ENCODE peak calls at places on chromosomes 4 and X, in five cellular contexts. O is osteoblast, F is body of pancreas, D is brain microvascular endothelial cell, P is ovary. V is an unnamed sample.

GRCh38 chr4:44817905-44818304 is 91.5 kb upstream of the GNPDA2 start:
- DNase-seq in O (no peak), F (no peak), D (no peak), P (no peak), V (no peak)

GRCh38 chr4:13783800-13784411 is 156.4 kb upstream of the BOD1L1 start:
- DNase-seq in O (no peak), F (peak; percentile 4), D (peak; percentile 37), P (no peak), V (peak; percentile 25)

GRCh38 chr4:153467154-153467896 is 1.2 kb downstream of the TMEM131L start:
- DNase-seq in O (peak; percentile 83), F (peak; percentile 93), D (no peak), P (peak; percentile 36), V (no peak)

GRCh38 chrX:101397779-101398178 is 7.0 kb downstream of the RPL36A start:
- DNase-seq in O (no peak), F (no peak), D (peak; percentile 56), P (no peak), V (peak; percentile 51)

GRCh38 chrX:43436497-43436896 is 219.6 kb upstream of the MAOA start:
- DNase-seq in O (no peak), F (no peak), D (no peak), P (no peak), V (no peak)

GRCh38 chr4:185470503-185471195 is 884 bp downstream of the CCDC110 start:
- DNase-seq in O (peak; percentile 91), F (peak; percentile 92), D (peak; percentile 4), P (peak; percentile 66), V (peak; percentile 64)

GRCh38 chr4:125650557-125650956 is 335.8 kb downstream of the FAT4 start:
- DNase-seq in O (peak; percentile 35), F (no peak), D (no peak), P (no peak), V (peak; percentile 10)

GRCh38 chrX:136168929-136169735 is 21.8 kb downstream of the FHL1 start:
- DNase-seq in O (no peak), F (peak; percentile 54), D (peak; percentile 87), P (no peak), V (peak; percentile 86)

GRCh38 chr4:73019462-73020047 is 50.0 kb downstream of the COX18 start:
- DNase-seq in O (peak; percentile 84), F (peak; percentile 15), D (peak; percentile 49), P (no peak), V (peak; percentile 65)

GRCh38 chrX:45803383-45803921 is 602.8 kb upstream of the DIPK2B start:
- DNase-seq in O (peak; percentile 35), F (peak; percentile 16), D (peak; percentile 90), P (no peak), V (peak; percentile 90)

GRCh38 chr4:118353452-118353851 is 649 bp upstream of the PRSS12 start:
- DNase-seq in O (peak; percentile 47), F (no peak), D (no peak), P (no peak), V (no peak)

GRCh38 chr4:79209822-79210635 is 115.8 kb downstream of the NAA11 start:
- DNase-seq in O (no peak), F (peak; percentile 4), D (peak; percentile 10), P (no peak), V (no peak)

GRCh38 chrX:16138108-16138427 is 14.7 kb downstream of the GRPR start:
- DNase-seq in O (no peak), F (no peak), D (no peak), P (no peak), V (no peak)

GRCh38 chr4:1579834-1580686 is 104.1 kb downstream of the FAM53A start:
- DNase-seq in O (peak; percentile 99), F (peak; percentile 92), D (peak; percentile 25), P (peak; percentile 97), V (peak; percentile 71)

GRCh38 chrX:44352739-44353138 is 9.3 kb upstream of the EFHC2 start:
- DNase-seq in O (no peak), F (no peak), D (no peak), P (no peak), V (no peak)

GRCh38 chr4:108247511-108248088 is 78.9 kb upstream of the LEF1 start:
- DNase-seq in O (no peak), F (no peak), D (no peak), P (no peak), V (no peak)

GRCh38 chrX:13367950-13368349 is 48.1 kb upstream of the ATXN3L start:
- DNase-seq in O (no peak), F (no peak), D (no peak), P (no peak), V (no peak)

GRCh38 chr4:118082182-118082581 is 47.9 kb downstream of the NDST3 start:
- DNase-seq in O (no peak), F (no peak), D (no peak), P (no peak), V (no peak)

GRCh38 chr4:113157086-113157857 is 107.8 kb downstream of the ANK2 start:
- DNase-seq in O (no peak), F (no peak), D (no peak), P (no peak), V (no peak)

GRCh38 chrX:2801223-2801622 is 27.5 kb upstream of the GYG2 start:
- DNase-seq in O (no peak), F (no peak), D (no peak), P (no peak), V (no peak)

GRCh38 chr4:85715996-85716737 is 241.2 kb downstream of the ARHGAP24 start:
- DNase-seq in O (peak; percentile 68), F (no peak), D (no peak), P (no peak), V (peak; percentile 51)

DNA sequence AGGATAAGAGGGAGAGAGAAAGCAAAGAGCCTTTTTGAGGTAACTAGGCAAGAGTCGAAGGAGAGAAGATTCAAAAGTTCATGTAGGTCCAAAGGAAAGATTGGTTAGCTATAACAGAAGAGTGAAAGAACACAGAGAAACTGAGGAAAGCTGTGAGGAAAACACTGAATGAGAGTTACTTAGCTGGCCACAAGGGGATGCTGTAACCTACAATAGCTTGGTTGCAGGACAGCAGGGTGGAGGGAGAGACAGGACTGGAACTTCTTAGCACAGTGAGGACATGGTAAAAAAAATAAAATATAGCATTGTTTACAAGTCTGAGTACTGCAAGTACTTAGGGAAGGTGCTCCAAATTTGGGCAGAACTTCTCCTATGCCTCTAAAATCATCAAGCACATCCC is 48.3 kb downstream of the RAI2 start:
- DNase-seq in O (no peak), F (no peak), D (no peak), P (no peak), V (no peak)
- TF ChIP-seq CTCF in O (peak; percentile 61), F (peak; percentile 41), D (peak; percentile 58), P (peak; percentile 63), V (peak; percentile 22)

DNA sequence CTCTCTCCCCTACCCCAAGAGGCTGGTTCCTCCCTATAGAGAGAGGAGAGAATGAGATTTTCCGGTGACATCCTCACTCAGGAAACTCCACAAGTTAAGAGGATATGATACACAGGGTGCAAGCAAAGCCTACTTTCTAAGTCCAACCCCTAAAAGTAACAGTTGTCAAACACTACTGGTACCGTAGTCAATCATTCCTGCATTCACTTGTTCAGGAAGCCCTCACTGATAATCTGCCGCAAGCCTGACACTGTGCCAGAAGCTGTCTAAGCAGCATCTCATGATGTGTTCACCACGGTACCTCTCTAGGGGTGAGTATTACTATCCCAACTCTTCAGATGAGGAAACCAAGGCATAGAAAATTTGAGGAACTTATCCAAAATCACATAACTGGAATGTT is 41.6 kb downstream of the KDR start:
- DNase-seq in O (no peak), F (no peak), D (no peak), P (no peak), V (no peak)
- H3K4me3 ChIP-seq in O (no peak overlapping the region), F (no peak overlapping the region), D (no peak overlapping the region), P (no peak overlapping the region), V (no peak overlapping the region)

DNA sequence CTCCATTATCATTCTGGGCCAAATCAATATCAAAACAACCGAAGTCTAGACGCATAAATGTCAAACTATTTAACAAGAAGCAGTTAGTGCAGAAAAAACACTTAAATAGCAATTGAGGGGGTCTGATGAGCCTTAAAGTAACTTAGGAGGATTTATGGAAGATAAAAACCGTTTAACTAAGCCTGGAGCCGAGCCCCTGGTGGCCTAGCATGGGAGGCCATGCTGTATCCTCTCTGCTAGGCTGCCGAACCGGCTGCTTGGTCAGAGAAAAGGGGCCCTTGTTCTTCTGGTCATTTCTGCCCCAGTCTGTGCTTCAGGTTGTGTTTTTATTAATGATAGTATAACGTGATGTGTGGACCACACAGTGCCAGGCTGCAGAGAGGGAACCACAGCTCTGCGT is 72.4 kb downstream of the CPZ start:
- DNase-seq in O (peak; percentile 60), F (no peak), D (no peak), P (no peak), V (no peak)
- TF ChIP-seq CTCF in O (no peak), F (no peak), D (no peak), P (no peak), V (no peak)

GRCh38 chr4:137558951-137559350 is 26.7 kb upstream of the PCDH18 start:
- DNase-seq in O (peak; percentile 50), F (no peak), D (peak; percentile 57), P (no peak), V (peak; percentile 74)
- H3K4me3 ChIP-seq in O (no peak overlapping the region), F (no peak overlapping the region), D (no peak overlapping the region), P (no peak overlapping the region), V (no peak overlapping the region)

GRCh38 chr4:68518889-68519288 is 57.2 kb downstream of the UGT2B17 start:
- DNase-seq in O (no peak), F (no peak), D (no peak), P (no peak), V (no peak)
- TF ChIP-seq CTCF in O (no peak), F (no peak), D (no peak), P (no peak), V (no peak)

GRCh38 chr4:169854090-169854489 is 96.3 kb upstream of the HPF1 start:
- DNase-seq in O (no peak), F (no peak), D (no peak), P (no peak), V (no peak)

GRCh38 chr4:169861592-169861991 is 103.8 kb upstream of the HPF1 start:
- DNase-seq in O (no peak), F (no peak), D (no peak), P (no peak), V (no peak)

GRCh38 chr4:169859366-169860216 is 101.8 kb upstream of the HPF1 start:
- DNase-seq in O (no peak), F (no peak), D (no peak), P (no peak), V (no peak)
- H3K4me3 ChIP-seq in O (peak overlapping the region; percentile 28), F (no peak overlapping the region), D (no peak overlapping the region), P (no peak overlapping the region), V (no peak overlapping the region)

GRCh38 chr4:123659759-123660158 is 263.2 kb downstream of the SPRY1 start:
- DNase-seq in O (no peak), F (no peak), D (no peak), P (no peak), V (no peak)
- TF ChIP-seq CTCF in O (peak; percentile 48), F (peak; percentile 52), D (peak; percentile 41), P (no peak), V (peak; percentile 30)

V was measured in foreskin fibroblast.